ENCODE peak calls at places on chromosomes 1 and 21, in nine cellular contexts. A, G, M, S, W, P, I, Z and B are unnamed samples.

GRCh38 chr21:29181799-29182470 is 51.5 kb downstream of the MAP3K7CL start:
- DNase-seq in A (peak), G (no peak), M (no peak), S (peak), W (peak), P (peak), I (no peak), Z (peak), B (peak)

GRCh38 chr1:218659911-218660677 is 315.0 kb downstream of the TGFB2 start:
- DNase-seq in A (no peak), G (no peak), M (no peak), S (peak), W (no peak), P (no peak), I (no peak), Z (no peak), B (peak)

GRCh38 chr21:35981514-35982070 is 78.7 kb downstream of the SETD4 start:
- DNase-seq in A (no peak), G (no peak), M (no peak), S (no peak), W (no peak), P (no peak), I (no peak), Z (no peak), B (no peak)

GRCh38 chr1:107532318-107532717 is 391.5 kb downstream of the NTNG1 start:
- DNase-seq in A (no peak), G (peak), M (no peak), S (peak), W (no peak), P (no peak), I (no peak), Z (no peak), B (no peak)

GRCh38 chr1:184973308-184974085 is 811 bp downstream of the NIBAN1 start:
- DNase-seq in A (peak), G (peak), M (no peak), S (peak), W (no peak), P (peak), I (peak), Z (no peak), B (no peak)

GRCh38 chr1:95098196-95098595 is 19.0 kb upstream of the TLCD4 start:
- DNase-seq in A (no peak), G (no peak), M (no peak), S (no peak), W (no peak), P (peak), I (no peak), Z (no peak), B (no peak)

GRCh38 chr21:46457801-46458314 is 833 bp upstream of the DIP2A start:
- DNase-seq in A (peak), G (peak), M (no peak), S (peak), W (peak), P (peak), I (no peak), Z (no peak), B (no peak)

GRCh38 chr21:25721987-25722386 is 12.7 kb downstream of the ATP5PF start:
- DNase-seq in A (no peak), G (no peak), M (no peak), S (no peak), W (no peak), P (no peak), I (no peak), Z (no peak), B (no peak)

GRCh38 chr1:40421348-40421693 is 29.0 kb upstream of the ZFP69B start:
- DNase-seq in A (no peak), G (no peak), M (no peak), S (no peak), W (no peak), P (no peak), I (no peak), Z (no peak), B (no peak)

GRCh38 chr1:174884001-174884400 is 115.7 kb upstream of the CACYBP start:
- DNase-seq in A (no peak), G (no peak), M (no peak), S (no peak), W (no peak), P (no peak), I (no peak), Z (no peak), B (no peak)

GRCh38 chr1:56424744-56425493 is 154.4 kb downstream of the PLPP3 start:
- DNase-seq in A (peak), G (peak), M (no peak), S (peak), W (peak), P (peak), I (peak), Z (no peak), B (peak)

GRCh38 chr1:54361342-54361741 is 44.9 kb downstream of the SSBP3 start:
- DNase-seq in A (no peak), G (no peak), M (peak), S (peak), W (no peak), P (no peak), I (peak), Z (no peak), B (no peak)

GRCh38 chr1:54357967-54358366 is 48.2 kb downstream of the SSBP3 start:
- DNase-seq in A (no peak), G (peak), M (no peak), S (no peak), W (no peak), P (no peak), I (no peak), Z (no peak), B (no peak)

GRCh38 chr1:54358503-54359168 is 47.6 kb downstream of the SSBP3 start:
- DNase-seq in A (no peak), G (no peak), M (peak), S (no peak), W (no peak), P (no peak), I (no peak), Z (no peak), B (no peak)

GRCh38 chr1:54359393-54360162 is 46.6 kb downstream of the SSBP3 start:
- DNase-seq in A (no peak), G (no peak), M (no peak), S (no peak), W (no peak), P (no peak), I (no peak), Z (no peak), B (no peak)

DNA sequence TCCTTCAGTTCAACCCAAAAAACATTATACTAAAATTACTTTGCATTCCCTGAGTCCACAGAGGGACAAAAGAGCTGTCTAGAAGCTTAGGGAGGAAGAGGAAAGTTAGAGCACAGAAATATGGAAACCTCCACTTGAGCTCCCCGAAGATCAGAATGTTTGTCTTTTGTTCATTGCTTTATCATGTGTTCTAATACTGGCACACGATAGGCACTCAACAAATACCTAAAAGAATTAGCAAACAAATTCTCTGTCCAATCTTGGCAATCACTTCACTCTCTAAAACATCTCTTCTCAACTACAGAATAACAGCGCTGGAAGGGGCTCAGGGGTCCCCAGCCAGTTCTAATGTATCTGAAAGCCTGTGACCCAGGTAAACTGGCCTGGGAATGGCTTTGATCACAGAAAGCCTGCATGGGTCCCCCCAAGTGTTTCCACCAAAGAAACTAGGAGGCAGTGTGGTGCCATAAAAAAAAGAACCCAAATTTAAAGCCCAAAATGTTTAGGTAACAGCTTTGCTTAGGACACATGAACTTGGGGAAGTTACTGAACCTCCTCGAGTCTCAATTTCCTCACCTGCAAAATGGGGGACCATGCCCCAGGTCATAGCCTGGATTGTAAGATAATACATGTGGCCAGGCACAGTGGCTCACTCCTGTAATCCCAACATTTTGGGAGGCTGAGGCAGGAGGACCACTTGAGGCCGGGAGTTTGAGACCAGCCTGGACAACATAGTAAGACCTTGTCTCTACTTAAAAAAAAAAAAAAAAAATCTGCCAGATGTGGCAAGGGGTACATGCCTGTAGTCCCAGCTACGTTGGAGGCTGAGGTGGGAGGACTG is 45.8 kb downstream of the SSBP3 start:
- DNase-seq in A (no peak), G (no peak), M (no peak), S (no peak), W (no peak), P (no peak), I (no peak), Z (no peak), B (no peak)
- TF ChIP-seq CTCF in A (no peak), G (no peak), M (no peak), S (peak), W (no peak), P (no peak), I (no peak), Z (no peak), B (no peak)

GRCh38 chr1:200619894-200620272 is 668 bp downstream of the KIF14 start:
- DNase-seq in A (no peak), G (no peak), M (no peak), S (peak), W (no peak), P (no peak), I (no peak), Z (no peak), B (no peak)
- H3K4me3 ChIP-seq in A (peak), G (peak), M (peak), S (peak), W (peak), P (peak), I (peak), Z (peak), B (peak)

GRCh38 chr1:11358991-11359390 is 86.0 kb downstream of the UBIAD1 start:
- DNase-seq in A (no peak), G (no peak), M (no peak), S (no peak), W (no peak), P (no peak), I (no peak), Z (no peak), B (no peak)

GRCh38 chr1:11365744-11366387 is 92.9 kb downstream of the UBIAD1 start:
- DNase-seq in A (no peak), G (no peak), M (no peak), S (no peak), W (no peak), P (no peak), I (no peak), Z (no peak), B (no peak)

GRCh38 chr1:11364170-11364569 is 91.2 kb downstream of the UBIAD1 start:
- DNase-seq in A (no peak), G (peak), M (no peak), S (no peak), W (no peak), P (no peak), I (no peak), Z (no peak), B (no peak)
- TF ChIP-seq CTCF in A (peak), G (no peak), M (no peak), S (no peak), W (no peak), P (peak), I (no peak), Z (peak), B (peak)

GRCh38 chr1:159848316-159848715 is 14.1 kb downstream of the VSIG8 start:
- DNase-seq in A (no peak), G (no peak), M (no peak), S (no peak), W (no peak), P (no peak), I (no peak), Z (no peak), B (no peak)
- H3K4me3 ChIP-seq in A (no peak), G (no peak), M (no peak), S (no peak), W (no peak), P (no peak), I (no peak), Z (no peak), B (no peak)

DNA sequence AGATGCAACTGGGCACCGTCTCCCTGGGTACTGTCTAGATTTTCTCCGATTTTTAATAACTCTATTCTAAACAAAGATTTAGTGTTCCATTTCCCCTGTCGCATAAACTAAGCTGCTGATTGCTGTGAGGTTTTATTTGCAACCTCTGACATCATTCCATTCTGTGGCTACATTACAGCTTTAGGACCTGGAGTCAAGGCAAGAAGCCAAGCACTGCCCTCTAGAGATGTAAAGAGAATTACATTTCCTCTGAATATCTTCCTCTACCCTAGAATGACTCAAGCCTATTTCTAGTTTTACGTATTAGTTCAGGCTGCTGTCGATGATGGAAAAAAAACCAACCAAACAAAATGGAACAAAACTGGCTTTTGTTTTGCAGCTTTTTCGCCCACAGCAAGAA is 130.2 kb upstream of the MAP1LC3C start:
- DNase-seq in A (peak), G (no peak), M (no peak), S (peak), W (no peak), P (no peak), I (no peak), Z (no peak), B (no peak)
- TF ChIP-seq CTCF in A (no peak), G (no peak), M (no peak), S (no peak), W (no peak), P (no peak), I (no peak), Z (no peak), B (peak)

GRCh38 chr1:54864460-54865208 is 22.4 kb downstream of the DHCR24 start:
- DNase-seq in A (no peak), G (peak), M (no peak), S (no peak), W (no peak), P (no peak), I (no peak), Z (no peak), B (no peak)
- H3K4me3 ChIP-seq in A (no peak), G (no peak), M (no peak), S (no peak), W (no peak), P (no peak), I (no peak), Z (no peak), B (no peak)

GRCh38 chr1:207321045-207321789 is at the start of gene CD55:
- DNase-seq in A (peak), G (peak), M (peak), S (peak), W (peak), P (peak), I (peak), Z (peak), B (peak)
- TF ChIP-seq CTCF in A (peak), G (no peak), M (no peak), S (peak), W (peak), P (no peak), I (no peak), Z (peak), B (peak)